ENCODE peak calls at places on chromosomes 4 and X, in eight cellular contexts. F, E, Z, I, C, B, L and Y are unnamed samples.

GRCh38 chr4:139587452-139587851 is 31.4 kb upstream of the SETD7 start:
- DNase-seq in F (no peak), E (no peak), Z (no peak), I (no peak), C (no peak), B (no peak), L (no peak), Y (no peak)

GRCh38 chr4:72525938-72526337 is 43.1 kb downstream of the ADAMTS3 start:
- DNase-seq in F (no peak), E (peak), Z (no peak), I (no peak), C (no peak), B (no peak), L (no peak), Y (no peak)

GRCh38 chrX:101452051-101452450 is 33.2 kb upstream of the ARMCX4 start:
- DNase-seq in F (no peak), E (no peak), Z (no peak), I (no peak), C (no peak), B (no peak), L (no peak), Y (no peak)

GRCh38 chr4:110119347-110119746 is 79.1 kb downstream of the ELOVL6 start:
- DNase-seq in F (no peak), E (no peak), Z (no peak), I (no peak), C (no peak), B (no peak), L (no peak), Y (no peak)

GRCh38 chr4:183610613-183611012 is 48.4 kb downstream of the RWDD4 start:
- DNase-seq in F (no peak), E (no peak), Z (no peak), I (no peak), C (no peak), B (no peak), L (no peak), Y (no peak)

GRCh38 chr4:123891901-123892300 is 495.3 kb downstream of the SPRY1 start:
- DNase-seq in F (no peak), E (no peak), Z (no peak), I (no peak), C (no peak), B (no peak), L (no peak), Y (no peak)

GRCh38 chr4:4855293-4856070 is 4.0 kb upstream of the MSX1 start:
- DNase-seq in F (no peak), E (no peak), Z (no peak), I (no peak), C (no peak), B (no peak), L (peak), Y (no peak)

GRCh38 chr4:28225689-28226353 is 1365.2 kb downstream of the STIM2 start:
- DNase-seq in F (no peak), E (no peak), Z (no peak), I (no peak), C (no peak), B (no peak), L (no peak), Y (no peak)

GRCh38 chr4:71380721-71381120 is 41.9 kb downstream of the SLC4A4 start:
- DNase-seq in F (no peak), E (no peak), Z (no peak), I (no peak), C (no peak), B (no peak), L (no peak), Y (no peak)

GRCh38 chr4:87497141-87497540 is 32.0 kb downstream of the SPARCL1 start:
- DNase-seq in F (no peak), E (no peak), Z (peak), I (no peak), C (peak), B (no peak), L (no peak), Y (no peak)

GRCh38 chrX:16005899-16006298 is 117.5 kb upstream of the GRPR start:
- DNase-seq in F (no peak), E (no peak), Z (no peak), I (no peak), C (no peak), B (no peak), L (no peak), Y (no peak)

GRCh38 chrX:131854586-131854985 is 168.5 kb upstream of the STK26 start:
- DNase-seq in F (no peak), E (no peak), Z (no peak), I (peak), C (no peak), B (no peak), L (no peak), Y (no peak)